ENCODE peak calls at places on chromosomes 3 and 15, in five cellular contexts. E, X, O, P and Y are unnamed samples.

GRCh38 chr3:99699841-99700240 is 61.4 kb downstream of the COL8A1 start:
- DNase-seq in P (peak; percentile 92), X (no peak), E (no peak), O (peak; percentile 80), Y (peak; percentile 37)

GRCh38 chr3:62872318-62872717 is 2.9 kb downstream of the CADPS start:
- DNase-seq in X (no peak), P (no peak), E (no peak), O (no peak), Y (no peak)

GRCh38 chr3:47425959-47426358 is 45.1 kb downstream of the PTPN23 start:
- DNase-seq in O (no peak), X (no peak), P (no peak), E (no peak), Y (no peak)

GRCh38 chr3:50671331-50671730 is 3.4 kb upstream of the DOCK3 start:
- DNase-seq in X (no peak), O (peak; percentile 98), P (peak; percentile 84), E (no peak), Y (peak; percentile 58)

GRCh38 chr3:134601539-134602439 is 49.0 kb downstream of the KY start:
- DNase-seq in P (peak; percentile 24), E (no peak), X (no peak), O (peak; percentile 57), Y (peak; percentile 53)

GRCh38 chr3:143040264-143040879 is 39.0 kb downstream of the U2SURP start:
- DNase-seq in E (no peak), O (peak; percentile 64), X (no peak), P (peak; percentile 19), Y (peak; percentile 63)

GRCh38 chr15:68791431-68792283 is 29.0 kb downstream of the ANP32A start:
- DNase-seq in X (no peak), O (no peak), P (no peak), E (no peak), Y (no peak)

GRCh38 chr3:129491794-129492193 is 36.6 kb upstream of the RHO start:
- DNase-seq in P (no peak), X (no peak), E (no peak), O (no peak), Y (no peak)

GRCh38 chr3:9933561-9934234 is at the start of gene CRELD1:
- DNase-seq in X (no peak), E (peak; percentile 80), P (peak; percentile 86), O (peak; percentile 93), Y (peak; percentile 93)

GRCh38 chr3:17340261-17340660 is 402.2 kb downstream of the TBC1D5 start:
- DNase-seq in E (no peak), P (no peak), X (no peak), O (no peak), Y (no peak)

GRCh38 chr15:66164788-66165187 is 88.8 kb downstream of the MEGF11 start:
- DNase-seq in X (no peak), P (no peak), O (no peak), E (no peak), Y (no peak)

GRCh38 chr15:49495993-49496747 is 73.1 kb downstream of the FGF7 start:
- DNase-seq in P (peak; percentile 49), X (no peak), E (no peak), O (peak; percentile 57), Y (peak; percentile 60)

GRCh38 chr3:99920530-99921376 is 103.1 kb downstream of the CMSS1 start:
- DNase-seq in O (peak; percentile 60), X (no peak), P (no peak), E (no peak), Y (peak; percentile 72)

GRCh38 chr3:194046995-194047681 is 88.8 kb upstream of the HES1 start:
- DNase-seq in O (peak; percentile 26), E (no peak), X (no peak), P (no peak), Y (no peak)

GRCh38 chr3:8622873-8623725 is 21.5 kb downstream of the SSUH2 start:
- DNase-seq in P (peak; percentile 35), X (peak; percentile 82), O (peak; percentile 85), E (peak; percentile 22), Y (peak; percentile 62)

GRCh38 chr3:77147836-77148578 is 108.1 kb downstream of the ROBO2 start:
- DNase-seq in E (no peak), O (no peak), P (peak; percentile 2), X (peak; percentile 11), Y (peak; percentile 1)

GRCh38 chr3:64224826-64225606 is at the start of gene PRICKLE2:
- DNase-seq in E (peak; percentile 75), X (no peak), P (peak; percentile 90), O (peak; percentile 97), Y (peak; percentile 90)

GRCh38 chr3:63914312-63914711 is 2.1 kb upstream of the SCAANT1 start:
- DNase-seq in O (peak; percentile 69), P (no peak), E (no peak), X (no peak), Y (peak; percentile 76)

GRCh38 chr15:71080166-71080565 is 35.1 kb upstream of the THSD4 start:
- DNase-seq in X (no peak), O (peak; percentile 78), E (no peak), P (peak; percentile 47), Y (no peak)

GRCh38 chr3:160403028-160403545 is 3.6 kb downstream of the SMC4 start:
- DNase-seq in P (no peak), E (no peak), X (no peak), O (peak; percentile 26), Y (peak; percentile 23)

GRCh38 chr15:86756688-86757087 is 677.0 kb downstream of the AGBL1 start:
- DNase-seq in X (no peak), P (no peak), O (no peak), E (no peak), Y (no peak)

GRCh38 chr3:128875556-128876120 is 3.8 kb upstream of the ACAD9 start:
- DNase-seq in X (peak; percentile 33), P (no peak), O (peak; percentile 43), E (no peak), Y (peak; percentile 8)

GRCh38 chr3:112653209-112653871 is 12.4 kb upstream of the CCDC80 start:
- DNase-seq in P (peak; percentile 99), E (no peak), O (peak; percentile 97), X (no peak), Y (peak; percentile 91)

GRCh38 chr3:78495326-78495725 is 1272.5 kb downstream of the ROBO1 start:
- DNase-seq in E (no peak), P (no peak), O (no peak), X (no peak), Y (no peak)

GRCh38 chr3:140467916-140468315 is 209.9 kb upstream of the TRIM42 start:
- DNase-seq in O (no peak), P (peak; percentile 13), X (no peak), E (no peak), Y (peak; percentile 14)

GRCh38 chr3:21747376-21747775 is 3.6 kb downstream of the ZNF385D start:
- DNase-seq in X (no peak), O (peak; percentile 42), P (peak; percentile 43), E (no peak), Y (peak; percentile 19)

GRCh38 chr3:106239195-106239697 is 370.4 kb upstream of the CBLB start:
- DNase-seq in P (no peak), X (no peak), O (no peak), E (no peak), Y (no peak)

GRCh38 chr3:106247902-106248684 is 379.3 kb upstream of the CBLB start:
- DNase-seq in O (peak; percentile 46), P (peak; percentile 21), X (no peak), E (no peak), Y (peak; percentile 34)

GRCh38 chr3:106241593-106241992 is 372.8 kb upstream of the CBLB start:
- DNase-seq in P (no peak), X (no peak), E (no peak), O (no peak), Y (no peak)

GRCh38 chr3:106245400-106245799 is 376.6 kb upstream of the CBLB start:
- DNase-seq in X (no peak), O (no peak), P (no peak), E (no peak), Y (no peak)

DNA sequence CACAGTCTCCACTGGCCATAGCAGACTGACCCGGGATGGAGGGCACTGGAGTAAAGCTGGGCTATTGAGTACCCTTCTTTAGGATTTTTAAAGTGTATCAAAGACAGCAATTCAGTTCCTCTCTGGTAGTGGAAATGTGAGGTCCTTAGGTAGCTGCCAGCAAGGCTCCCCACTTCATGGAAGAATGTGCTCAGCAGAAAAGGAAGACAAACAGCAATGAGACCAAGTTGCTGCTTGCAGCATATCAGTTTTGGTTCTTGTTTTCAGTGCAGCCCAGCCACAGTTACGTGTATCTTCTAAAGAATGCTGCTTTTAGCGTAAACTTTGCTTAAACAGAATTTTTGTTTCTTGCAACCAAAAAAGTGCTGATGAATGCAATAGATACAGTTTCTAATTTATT is 374.0 kb upstream of the CBLB start:
- DNase-seq in X (no peak), P (no peak), O (no peak), E (no peak), Y (no peak)
- H3K4me1 ChIP-seq in X (no peaks in the 10 kb centered on the region), P (no peaks in the 10 kb centered on the region), O (no peaks in the 10 kb centered on the region), E (no peaks in the 10 kb centered on the region), Y (no peaks in the 10 kb centered on the region)

GRCh38 chr15:40043927-40044716 is 5.1 kb upstream of the SRP14 start:
- DNase-seq in O (no peak), P (no peak), E (no peak), X (no peak), Y (no peak)
- H3K4me1 ChIP-seq in O (peaks cover 31% of the 10 kb centered on the region), P (peaks cover 38% of the 10 kb centered on the region), E (peaks cover 21% of the 10 kb centered on the region), X (peaks cover 3% of the 10 kb centered on the region), Y (peaks cover 30% of the 10 kb centered on the region)

GRCh38 chr15:33848011-33848410 is 120.3 kb upstream of the CHRM5 start:
- DNase-seq in O (no peak), P (no peak), X (no peak), E (no peak), Y (no peak)
- H3K4me1 ChIP-seq in O (peaks cover 9% of the 10 kb centered on the region), P (peaks cover 7% of the 10 kb centered on the region), X (peaks cover 1% of the 10 kb centered on the region), E (no peaks in the 10 kb centered on the region), Y (no peaks in the 10 kb centered on the region)

GRCh38 chr15:63349156-63349555 is 32.5 kb downstream of the CA12 start:
- DNase-seq in P (no peak), O (peak; percentile 57), E (no peak), X (no peak), Y (no peak)
- H3K4me1 ChIP-seq in P (peaks cover 28% of the 10 kb centered on the region), O (peaks cover 25% of the 10 kb centered on the region), E (peaks cover 10% of the 10 kb centered on the region), X (no peaks in the 10 kb centered on the region), Y (peaks cover 14% of the 10 kb centered on the region)

GRCh38 chr15:57220220-57220619 is 156.1 kb upstream of the CGNL1 start:
- DNase-seq in E (no peak), O (peak; percentile 86), P (peak; percentile 71), X (no peak), Y (peak; percentile 85)
- H3K4me1 ChIP-seq in E (peaks cover 25% of the 10 kb centered on the region), O (peaks cover 95% of the 10 kb centered on the region), P (peaks cover 48% of the 10 kb centered on the region), X (peaks cover 1% of the 10 kb centered on the region), Y (peaks cover 8% of the 10 kb centered on the region)

DNA sequence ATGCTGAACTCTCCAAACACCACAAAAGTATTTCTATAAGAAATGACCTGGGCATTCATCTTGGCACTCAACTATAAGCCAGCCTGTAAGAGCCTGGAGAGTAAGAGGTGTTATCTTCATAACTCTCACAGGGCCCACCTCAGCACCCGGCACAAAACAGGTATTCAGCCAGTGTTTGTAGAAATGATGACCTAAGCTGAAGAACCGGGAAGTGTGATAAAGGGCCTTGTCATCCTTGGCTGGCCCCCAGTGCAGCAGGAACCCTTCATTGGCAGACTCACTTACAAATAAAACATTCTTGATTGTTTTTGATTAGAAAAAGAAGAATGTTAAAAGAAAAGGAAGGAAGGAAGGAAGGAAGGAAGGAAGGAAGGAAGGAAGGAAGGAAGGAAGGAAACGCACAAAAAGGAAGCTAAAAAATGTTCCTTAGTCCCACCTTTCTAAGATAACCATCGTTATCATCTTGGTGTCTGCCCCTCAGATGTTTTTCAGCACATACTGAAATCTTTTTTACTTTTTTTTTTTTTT is 52.1 kb downstream of the DAPK2 start:
- DNase-seq in X (no peak), P (no peak), E (no peak), O (peak; percentile 50), Y (no peak)
- H3K4me1 ChIP-seq in X (no peaks in the 10 kb centered on the region), P (peaks cover 9% of the 10 kb centered on the region), E (no peaks in the 10 kb centered on the region), O (peaks cover 25% of the 10 kb centered on the region), Y (peaks cover 15% of the 10 kb centered on the region)

GRCh38 chr15:40197434-40197833 is 36.6 kb downstream of the BUB1B start:
- DNase-seq in O (no peak), E (no peak), X (no peak), P (no peak), Y (no peak)
- H3K4me1 ChIP-seq in O (no peaks in the 10 kb centered on the region), E (no peaks in the 10 kb centered on the region), X (no peaks in the 10 kb centered on the region), P (no peaks in the 10 kb centered on the region), Y (no peaks in the 10 kb centered on the region)